ENCODE peak calls at places on chromosome 5, in four cellular contexts. One of them, this sample, is unnamed.

GRCh38 chr5:145531038-145531734 is 304.0 kb downstream of the PRELID2 start:
- DNase-seq in mammary epithelial cell: peak; percentile 87
- DNase-seq in ovary: peak; percentile 46
- DNase-seq in upper lobe of left lung: no peak
- DNase-seq in this sample: no peak

GRCh38 chr5:78771260-78772240 is 123.0 kb upstream of the LHFPL2 start:
- DNase-seq in ovary: no peak
- DNase-seq in upper lobe of left lung: no peak
- DNase-seq in mammary epithelial cell: peak; percentile 38
- DNase-seq in this sample: no peak

GRCh38 chr5:62572918-62573514 is 5.6 kb upstream of the LRRC70 start:
- DNase-seq in ovary: no peak
- DNase-seq in mammary epithelial cell: no peak
- DNase-seq in upper lobe of left lung: no peak
- DNase-seq in this sample: no peak

GRCh38 chr5:52811067-52811749 is 23.5 kb downstream of the ITGA1 start:
- DNase-seq in upper lobe of left lung: peak; percentile 57
- DNase-seq in ovary: no peak
- DNase-seq in mammary epithelial cell: peak; percentile 29
- DNase-seq in this sample: no peak

GRCh38 chr5:32057157-32058096 is 116.7 kb downstream of the GOLPH3 start:
- DNase-seq in mammary epithelial cell: no peak
- DNase-seq in upper lobe of left lung: no peak
- DNase-seq in ovary: no peak
- DNase-seq in this sample: no peak

GRCh38 chr5:111126896-111127295 is 34.7 kb downstream of the WDR36 start:
- DNase-seq in upper lobe of left lung: no peak
- DNase-seq in ovary: no peak
- DNase-seq in mammary epithelial cell: no peak
- DNase-seq in this sample: no peak

GRCh38 chr5:128649183-128649582 is 111.1 kb upstream of the FBN2 start:
- DNase-seq in upper lobe of left lung: no peak
- DNase-seq in ovary: no peak
- DNase-seq in mammary epithelial cell: no peak
- DNase-seq in this sample: no peak

GRCh38 chr5:172805736-172806255 is 28.3 kb upstream of the ERGIC1 start:
- DNase-seq in ovary: no peak
- DNase-seq in upper lobe of left lung: no peak
- DNase-seq in mammary epithelial cell: no peak
- DNase-seq in this sample: no peak

GRCh38 chr5:132487841-132488555 is 2.6 kb downstream of the IRF1 start:
- DNase-seq in ovary: peak; percentile 14
- DNase-seq in mammary epithelial cell: no peak
- DNase-seq in upper lobe of left lung: peak; percentile 20
- DNase-seq in this sample: peak; percentile 55

GRCh38 chr5:114473541-114473940 is 111.7 kb downstream of the KCNN2 start:
- DNase-seq in mammary epithelial cell: no peak
- DNase-seq in ovary: no peak
- DNase-seq in upper lobe of left lung: peak; percentile 74
- DNase-seq in this sample: no peak

GRCh38 chr5:67012241-67012640 is 184.4 kb downstream of the CD180 start:
- DNase-seq in mammary epithelial cell: peak; percentile 94
- DNase-seq in upper lobe of left lung: no peak
- DNase-seq in ovary: no peak
- DNase-seq in this sample: no peak

GRCh38 chr5:78930742-78931141 is 54.4 kb downstream of the ARSB start:
- DNase-seq in mammary epithelial cell: no peak
- DNase-seq in upper lobe of left lung: no peak
- DNase-seq in ovary: no peak
- DNase-seq in this sample: no peak

GRCh38 chr5:163496286-163496685 is 9.1 kb upstream of the MAT2B start:
- DNase-seq in upper lobe of left lung: no peak
- DNase-seq in mammary epithelial cell: peak; percentile 29
- DNase-seq in ovary: no peak
- DNase-seq in this sample: no peak

GRCh38 chr5:1527533-1528205 is 3.9 kb upstream of the LPCAT1 start:
- DNase-seq in upper lobe of left lung: no peak
- DNase-seq in mammary epithelial cell: no peak
- DNase-seq in ovary: no peak
- DNase-seq in this sample: no peak

GRCh38 chr5:58849995-58850667 is 267.3 kb downstream of the RAB3C start:
- DNase-seq in upper lobe of left lung: peak; percentile 28
- DNase-seq in ovary: no peak
- DNase-seq in mammary epithelial cell: peak; percentile 9
- DNase-seq in this sample: no peak

GRCh38 chr5:173946353-173946752 is 42.6 kb upstream of the C5orf47 start:
- DNase-seq in upper lobe of left lung: no peak
- DNase-seq in ovary: no peak
- DNase-seq in mammary epithelial cell: no peak
- DNase-seq in this sample: no peak

GRCh38 chr5:125298258-125298657 is 551.8 kb upstream of the ZNF608 start:
- DNase-seq in upper lobe of left lung: no peak
- DNase-seq in mammary epithelial cell: peak; percentile 37
- DNase-seq in ovary: no peak
- DNase-seq in this sample: no peak

GRCh38 chr5:14143843-14144585 is 872 bp downstream of the TRIO start:
- DNase-seq in upper lobe of left lung: peak; percentile 34
- DNase-seq in mammary epithelial cell: peak; percentile 42
- DNase-seq in ovary: peak; percentile 73
- DNase-seq in this sample: peak; percentile 77

GRCh38 chr5:76617675-76618074 is 5.5 kb downstream of the F2RL2 start:
- DNase-seq in mammary epithelial cell: peak; percentile 35
- DNase-seq in upper lobe of left lung: no peak
- DNase-seq in ovary: no peak
- DNase-seq in this sample: no peak

GRCh38 chr5:82917584-82917983 is 159.6 kb downstream of the TMEM167A start:
- DNase-seq in mammary epithelial cell: no peak
- DNase-seq in upper lobe of left lung: no peak
- DNase-seq in ovary: no peak
- DNase-seq in this sample: no peak

GRCh38 chr5:1471997-1472963 is 27.0 kb upstream of the SLC6A3 start:
- DNase-seq in mammary epithelial cell: no peak
- DNase-seq in ovary: no peak
- DNase-seq in upper lobe of left lung: peak; percentile 21
- DNase-seq in this sample: no peak

GRCh38 chr5:55151923-55152842 is 7.8 kb upstream of the GPX8 start:
- DNase-seq in ovary: no peak
- DNase-seq in mammary epithelial cell: peak; percentile 92
- DNase-seq in upper lobe of left lung: no peak
- DNase-seq in this sample: no peak

GRCh38 chr5:18483386-18483785 is 849.1 kb downstream of the TAF11L14 start:
- DNase-seq in upper lobe of left lung: no peak
- DNase-seq in ovary: no peak
- DNase-seq in mammary epithelial cell: peak; percentile 73
- DNase-seq in this sample: no peak
- H3K4me3 ChIP-seq in upper lobe of left lung: no peak overlapping the region
- H3K4me3 ChIP-seq in ovary: no peak overlapping the region
- H3K4me3 ChIP-seq in mammary epithelial cell: no peak overlapping the region
- H3K4me3 ChIP-seq in this sample: no peak overlapping the region

GRCh38 chr5:137336161-137336560 is 163.0 kb downstream of the SPOCK1 start:
- DNase-seq in ovary: no peak
- DNase-seq in mammary epithelial cell: no peak
- DNase-seq in upper lobe of left lung: no peak
- DNase-seq in this sample: no peak
- H3K27ac ChIP-seq in ovary: no peak overlapping the region
- H3K27ac ChIP-seq in mammary epithelial cell: no peak overlapping the region
- H3K27ac ChIP-seq in upper lobe of left lung: no peak overlapping the region
- H3K27ac ChIP-seq in this sample: no peak overlapping the region

DNA sequence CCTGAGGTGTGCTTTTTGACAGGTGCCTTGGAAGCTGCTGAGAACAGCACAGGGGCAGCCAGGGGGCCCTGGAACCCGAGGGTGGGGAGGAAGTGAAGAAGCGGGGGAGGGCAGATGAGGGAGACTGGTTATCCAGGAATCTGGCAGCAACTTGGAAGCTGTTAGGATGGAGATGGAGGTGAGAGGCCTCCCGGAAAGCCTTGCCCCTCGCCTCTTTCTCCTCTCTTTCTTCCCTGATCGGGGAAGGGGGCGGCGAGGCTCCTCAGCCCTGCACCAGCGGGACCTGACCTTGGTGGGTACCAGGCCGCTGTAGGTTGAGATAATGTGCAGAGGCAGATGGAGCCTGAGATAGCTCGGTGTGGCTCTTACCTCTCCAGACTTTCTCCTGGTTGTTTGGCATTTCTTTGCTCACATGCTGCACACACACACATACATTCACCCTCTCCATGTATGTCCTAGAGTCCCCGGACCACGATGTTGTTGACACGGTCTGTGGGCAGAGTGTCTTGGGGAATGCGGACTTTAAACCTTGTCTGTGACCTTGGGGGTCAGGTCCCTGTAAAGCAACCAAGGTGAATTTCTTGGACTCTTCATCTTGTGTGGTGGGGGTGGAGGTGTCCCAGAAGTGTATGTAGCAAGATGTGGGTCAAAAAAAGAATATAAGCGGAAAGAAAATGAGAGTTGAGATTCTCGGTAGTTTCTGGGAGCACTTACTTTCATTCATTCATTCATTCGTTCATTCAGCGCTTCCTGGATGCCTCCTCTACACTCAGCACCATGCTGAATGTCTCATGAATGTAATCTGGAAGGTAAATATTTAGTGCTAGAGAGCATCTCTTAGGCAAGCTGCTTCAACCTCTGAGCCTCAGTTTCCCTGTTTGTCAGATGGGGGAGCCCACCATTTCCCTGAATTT is 1.6 kb downstream of the WWC1 start:
- DNase-seq in ovary: no peak
- DNase-seq in mammary epithelial cell: no peak
- DNase-seq in upper lobe of left lung: no peak
- DNase-seq in this sample: no peak
- H3K4me3 ChIP-seq in ovary: no peak overlapping the region
- H3K4me3 ChIP-seq in mammary epithelial cell: peak overlapping the region; percentile 67
- H3K4me3 ChIP-seq in upper lobe of left lung: no peak overlapping the region
- H3K4me3 ChIP-seq in this sample: peak overlapping the region; percentile 69

GRCh38 chr5:129804705-129805104 is 56.8 kb downstream of the MINAR2 start:
- DNase-seq in ovary: no peak
- DNase-seq in upper lobe of left lung: no peak
- DNase-seq in mammary epithelial cell: no peak
- DNase-seq in this sample: no peak
- H3K27ac ChIP-seq in ovary: no peak overlapping the region
- H3K27ac ChIP-seq in upper lobe of left lung: no peak overlapping the region
- H3K27ac ChIP-seq in mammary epithelial cell: no peak overlapping the region
- H3K27ac ChIP-seq in this sample: no peak overlapping the region

DNA sequence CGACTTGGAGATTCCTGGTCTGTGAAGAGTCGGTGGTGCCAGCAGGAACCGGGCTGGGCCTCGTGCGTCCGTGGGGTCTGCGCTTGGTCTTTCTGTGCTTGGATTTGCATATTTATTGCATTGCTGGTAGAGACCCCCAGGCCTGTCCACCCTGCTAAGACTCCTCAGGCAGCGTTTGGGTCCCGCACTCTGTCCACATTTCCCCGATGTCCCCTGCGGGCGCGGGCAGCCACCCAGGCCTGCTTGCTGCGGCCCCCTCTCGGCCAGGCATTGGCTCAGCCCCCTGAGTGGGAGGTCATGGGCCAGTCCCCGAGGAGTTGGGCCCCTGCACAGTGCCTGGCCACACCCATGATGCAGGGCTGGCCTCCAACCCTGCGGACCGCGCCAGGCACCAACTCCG is 27.4 kb upstream of the CTNND2 start:
- DNase-seq in mammary epithelial cell: no peak
- DNase-seq in upper lobe of left lung: no peak
- DNase-seq in ovary: no peak
- DNase-seq in this sample: no peak
- H3K4me3 ChIP-seq in mammary epithelial cell: no peak overlapping the region
- H3K4me3 ChIP-seq in upper lobe of left lung: no peak overlapping the region
- H3K4me3 ChIP-seq in ovary: no peak overlapping the region
- H3K4me3 ChIP-seq in this sample: no peak overlapping the region

GRCh38 chr5:35337332-35338168 is 107.3 kb upstream of the PRLR start:
- DNase-seq in ovary: no peak
- DNase-seq in upper lobe of left lung: no peak
- DNase-seq in mammary epithelial cell: no peak
- DNase-seq in this sample: no peak

GRCh38 chr5:35341189-35341588 is 110.9 kb upstream of the PRLR start:
- DNase-seq in ovary: no peak
- DNase-seq in mammary epithelial cell: no peak
- DNase-seq in upper lobe of left lung: no peak
- DNase-seq in this sample: no peak

GRCh38 chr5:35338169-35338476 is 107.8 kb upstream of the PRLR start:
- DNase-seq in mammary epithelial cell: no peak
- DNase-seq in upper lobe of left lung: no peak
- DNase-seq in ovary: no peak
- DNase-seq in this sample: no peak

GRCh38 chr5:35339616-35340100 is 109.4 kb upstream of the PRLR start:
- DNase-seq in mammary epithelial cell: no peak
- DNase-seq in upper lobe of left lung: no peak
- DNase-seq in ovary: no peak
- DNase-seq in this sample: no peak

DNA sequence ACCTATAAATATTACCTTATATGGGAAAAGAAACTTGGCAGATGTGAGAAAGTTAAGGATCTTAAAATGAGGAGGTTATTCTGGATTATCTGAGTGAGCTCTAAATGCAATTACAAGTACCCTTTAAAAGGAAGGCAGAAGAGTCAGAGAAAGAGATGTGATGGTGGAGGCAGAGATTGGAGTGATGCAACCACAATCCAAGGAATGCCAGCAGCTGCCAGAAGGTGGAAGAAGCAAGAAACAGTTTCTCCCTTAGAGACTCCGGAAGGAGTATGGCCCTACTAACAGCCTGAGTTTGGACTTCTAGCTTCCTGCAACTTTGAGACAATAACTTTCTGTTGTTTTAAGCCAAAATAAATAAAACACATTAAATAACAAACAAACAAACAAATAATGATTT is 108.7 kb upstream of the PRLR start:
- DNase-seq in upper lobe of left lung: no peak
- DNase-seq in mammary epithelial cell: no peak
- DNase-seq in ovary: no peak
- DNase-seq in this sample: no peak
- H3K27ac ChIP-seq in upper lobe of left lung: no peak overlapping the region
- H3K27ac ChIP-seq in mammary epithelial cell: no peak overlapping the region
- H3K27ac ChIP-seq in ovary: no peak overlapping the region
- H3K27ac ChIP-seq in this sample: no peak overlapping the region

This sample was measured in coronary artery.